ENCODE peak calls at places on chromosomes 5 and 9, in six cellular contexts. J, Y, Z, C, U and G are unnamed samples.

GRCh38 chr9:87342743-87343142 is 154.9 kb upstream of the DAPK1 start:
- DNase-seq in Y (no peak), U (no peak), Z (no peak), C (no peak), J (no peak), G (no peak)

GRCh38 chr5:178762391-178762790 is 31.9 kb upstream of the ZNF354A start:
- DNase-seq in Y (no peak), Z (no peak), C (no peak), U (no peak), J (no peak), G (no peak)

GRCh38 chr9:99368341-99369326 is 146.6 kb downstream of the SEC61B start:
- DNase-seq in J (no peak), Y (peak), C (peak), U (peak), Z (no peak), G (peak)

GRCh38 chr5:41445937-41446563 is 64.4 kb downstream of the PLCXD3 start:
- DNase-seq in U (no peak), C (peak), J (no peak), Y (no peak), Z (no peak), G (no peak)

GRCh38 chr5:132737982-132738770 is 830 bp upstream of the KIF3A start:
- DNase-seq in Z (no peak), C (no peak), U (no peak), Y (no peak), J (no peak), G (no peak)

GRCh38 chr5:148984333-148984732 is 78.5 kb downstream of the SH3TC2 start:
- DNase-seq in J (no peak), C (no peak), U (no peak), Z (peak), Y (peak), G (no peak)

GRCh38 chr9:2241875-2242741 is 227.0 kb downstream of the SMARCA2 start:
- DNase-seq in J (peak), Z (peak), C (peak), Y (peak), U (peak), G (peak)

GRCh38 chr9:89365532-89365912 is 47.2 kb downstream of the SECISBP2 start:
- DNase-seq in C (no peak), J (no peak), Z (no peak), Y (no peak), U (no peak), G (peak)

GRCh38 chr5:179255527-179256228 is 89.6 kb downstream of the ADAMTS2 start:
- DNase-seq in C (no peak), Z (no peak), J (no peak), Y (no peak), U (no peak), G (peak)

GRCh38 chr5:13510616-13511015 is 433.9 kb downstream of the DNAH5 start:
- DNase-seq in J (no peak), Y (peak), U (no peak), Z (no peak), C (no peak), G (no peak)

GRCh38 chr5:56564451-56565223 is 250.7 kb upstream of the MAP3K1 start:
- DNase-seq in Z (no peak), C (no peak), U (no peak), J (no peak), Y (no peak), G (no peak)

GRCh38 chr5:78600656-78601452 is 47.7 kb downstream of the LHFPL2 start:
- DNase-seq in C (no peak), J (no peak), U (no peak), Y (peak), Z (no peak), G (no peak)

GRCh38 chr5:59656351-59657254 is 236.9 kb downstream of the PDE4D start:
- DNase-seq in J (no peak), C (no peak), U (no peak), Y (peak), Z (peak), G (no peak)

GRCh38 chr5:93890657-93891056 is 149.3 kb upstream of the POU5F2 start:
- DNase-seq in U (no peak), Z (peak), C (no peak), J (no peak), Y (no peak), G (no peak)

GRCh38 chr5:59174248-59174844 is 591.5 kb downstream of the RAB3C start:
- DNase-seq in U (no peak), C (peak), Y (peak), J (no peak), Z (peak), G (no peak)